ENCODE peak calls at places on chromosomes 16 and 17, in four cellular contexts. W is occipital lobe, L is H7, X is fibroblast of the conjunctiva. Y is an unnamed sample.

GRCh38 chr17:55093358-55093757 is 124.8 kb downstream of the STXBP4 start:
- DNase-seq in W (no peak), L (no peak), X (no peak), Y (no peak)

GRCh38 chr17:4004517-4005295 is 40.5 kb upstream of the ATP2A3 start:
- DNase-seq in W (no peak), L (peak; percentile 98), X (no peak), Y (no peak)

GRCh38 chr16:74745109-74745615 is 29.5 kb downstream of the FA2H start:
- DNase-seq in W (no peak), L (no peak), X (no peak), Y (no peak)

GRCh38 chr17:17303847-17304490 is 796 bp downstream of the NT5M start:
- DNase-seq in W (no peak), L (peak; percentile 37), X (no peak), Y (no peak)

GRCh38 chr16:54289242-54290051 is 2.9 kb upstream of the IRX3 start:
- DNase-seq in W (no peak), L (peak; percentile 87), X (no peak), Y (no peak)

GRCh38 chr17:80501739-80502577 is 25.6 kb upstream of the NPTX1 start:
- DNase-seq in W (no peak), L (peak; percentile 52), X (no peak), Y (peak; percentile 87)

GRCh38 chr16:23486480-23486879 is 23.8 kb downstream of the GGA2 start:
- DNase-seq in W (no peak), L (no peak), X (no peak), Y (no peak)

GRCh38 chr17:77287432-77288068 is 146.8 kb downstream of the SEC14L1 start:
- DNase-seq in W (no peak), L (peak; percentile 75), X (peak; percentile 47), Y (peak; percentile 77)

GRCh38 chr16:1310832-1311200 is 1.4 kb downstream of the UBE2I start:
- DNase-seq in W (no peak), L (peak; percentile 73), X (no peak), Y (no peak)

GRCh38 chr17:42124256-42124655 is 1.7 kb downstream of the HSPB9 start:
- DNase-seq in W (no peak), L (no peak), X (no peak), Y (no peak)

GRCh38 chr16:88727871-88728270 is 21.6 kb downstream of the CTU2 start:
- DNase-seq in W (no peak), L (no peak), X (no peak), Y (no peak)

GRCh38 chr16:30028438-30029093 is 2.5 kb downstream of the TLCD3B start:
- DNase-seq in W (no peak), L (peak; percentile 87), X (no peak), Y (no peak)

GRCh38 chr17:10327640-10328039 is 45.2 kb downstream of the MYH13 start:
- DNase-seq in W (peak; percentile 31), L (peak; percentile 92), X (peak; percentile 74), Y (no peak)

GRCh38 chr17:49637050-49637449 is 40.8 kb downstream of the SPOP start:
- DNase-seq in W (no peak), L (no peak), X (no peak), Y (no peak)

GRCh38 chr17:1099242-1099641 is 80.5 kb downstream of the ABR start:
- DNase-seq in W (no peak), L (no peak), X (no peak), Y (no peak)

GRCh38 chr16:79598341-79599181 is 2.0 kb downstream of the MAF start:
- DNase-seq in W (peak; percentile 14), L (peak; percentile 77), X (no peak), Y (no peak)

GRCh38 chr17:57400648-57401047 is 144.3 kb downstream of the MSI2 start:
- DNase-seq in W (no peak), L (no peak), X (no peak), Y (no peak)

GRCh38 chr17:4728124-4728523 is 3.1 kb upstream of the MED11 start:
- DNase-seq in W (no peak), L (no peak), X (no peak), Y (no peak)

GRCh38 chr17:56690441-56691291 is 97.2 kb downstream of the NOG start:
- DNase-seq in W (no peak), L (no peak), X (no peak), Y (no peak)

GRCh38 chr16:85667261-85667660 is 21.5 kb downstream of the GINS2 start:
- DNase-seq in W (no peak), L (peak; percentile 38), X (no peak), Y (no peak)

GRCh38 chr16:82072313-82072712 is 37.3 kb downstream of the HSD17B2 start:
- DNase-seq in W (no peak), L (no peak), X (no peak), Y (no peak)

GRCh38 chr17:49224198-49224996 is 6.2 kb downstream of the PHOSPHO1 start:
- DNase-seq in W (no peak), L (peak; percentile 86), X (no peak), Y (no peak)

GRCh38 chr16:49464093-49464492 is 90.5 kb downstream of the C16orf78 start:
- DNase-seq in W (no peak), L (peak; percentile 27), X (no peak), Y (no peak)

Y was measured in T1000.